ENCODE peak calls at places on chromosome 21, in four cellular contexts. One of them, this sample, is unnamed.

GRCh38 chr21:26849428-26850115 is 4.4 kb upstream of the ADAMTS1 start:
- DNase-seq in testis: no peak
- DNase-seq in caudate nucleus: no peak
- DNase-seq in stimulated activated CD4-positive, alpha-beta T cell treated with anti-CD3 and anti-CD28 coated beads, TNF-alpha, amount 100 ng/mL, for 4 hours: no peak
- DNase-seq in this sample: peak; percentile 73

GRCh38 chr21:28993293-28993629 is 584 bp upstream of the LTN1 start:
- DNase-seq in stimulated activated CD4-positive, alpha-beta T cell treated with anti-CD3 and anti-CD28 coated beads, TNF-alpha, amount 100 ng/mL, for 4 hours: no peak
- DNase-seq in caudate nucleus: no peak
- DNase-seq in testis: no peak
- DNase-seq in this sample: no peak

GRCh38 chr21:37460196-37460595 is 93.6 kb downstream of the DYRK1A start:
- DNase-seq in caudate nucleus: no peak
- DNase-seq in testis: no peak
- DNase-seq in stimulated activated CD4-positive, alpha-beta T cell treated with anti-CD3 and anti-CD28 coated beads, TNF-alpha, amount 100 ng/mL, for 4 hours: no peak
- DNase-seq in this sample: no peak

GRCh38 chr21:15309022-15309590 is 244.3 kb upstream of the NRIP1 start:
- DNase-seq in caudate nucleus: no peak
- DNase-seq in stimulated activated CD4-positive, alpha-beta T cell treated with anti-CD3 and anti-CD28 coated beads, TNF-alpha, amount 100 ng/mL, for 4 hours: no peak
- DNase-seq in testis: no peak
- DNase-seq in this sample: no peak

GRCh38 chr21:16842716-16843115 is 670.1 kb upstream of the CXADR start:
- DNase-seq in caudate nucleus: no peak
- DNase-seq in stimulated activated CD4-positive, alpha-beta T cell treated with anti-CD3 and anti-CD28 coated beads, TNF-alpha, amount 100 ng/mL, for 4 hours: no peak
- DNase-seq in testis: no peak
- DNase-seq in this sample: no peak

GRCh38 chr21:33374080-33374873 is 28.9 kb upstream of the IFNGR2 start:
- DNase-seq in testis: peak; percentile 73
- DNase-seq in stimulated activated CD4-positive, alpha-beta T cell treated with anti-CD3 and anti-CD28 coated beads, TNF-alpha, amount 100 ng/mL, for 4 hours: peak; percentile 48
- DNase-seq in caudate nucleus: no peak
- DNase-seq in this sample: peak; percentile 49

GRCh38 chr21:41562101-41563000 is 54.4 kb upstream of the TMPRSS2 start:
- DNase-seq in stimulated activated CD4-positive, alpha-beta T cell treated with anti-CD3 and anti-CD28 coated beads, TNF-alpha, amount 100 ng/mL, for 4 hours: no peak
- DNase-seq in testis: no peak
- DNase-seq in caudate nucleus: no peak
- DNase-seq in this sample: no peak

GRCh38 chr21:36162631-36163030 is 6.0 kb downstream of the DOP1B start:
- DNase-seq in testis: no peak
- DNase-seq in stimulated activated CD4-positive, alpha-beta T cell treated with anti-CD3 and anti-CD28 coated beads, TNF-alpha, amount 100 ng/mL, for 4 hours: no peak
- DNase-seq in caudate nucleus: no peak
- DNase-seq in this sample: no peak

GRCh38 chr21:45570826-45571601 is 28.8 kb upstream of the SLC19A1 start:
- DNase-seq in caudate nucleus: no peak
- DNase-seq in testis: no peak
- DNase-seq in stimulated activated CD4-positive, alpha-beta T cell treated with anti-CD3 and anti-CD28 coated beads, TNF-alpha, amount 100 ng/mL, for 4 hours: no peak
- DNase-seq in this sample: no peak

GRCh38 chr21:38989745-38990423 is 184.2 kb downstream of the ETS2 start:
- DNase-seq in caudate nucleus: no peak
- DNase-seq in testis: no peak
- DNase-seq in stimulated activated CD4-positive, alpha-beta T cell treated with anti-CD3 and anti-CD28 coated beads, TNF-alpha, amount 100 ng/mL, for 4 hours: no peak
- DNase-seq in this sample: no peak

GRCh38 chr21:43814215-43815106 is 25.1 kb downstream of the RRP1 start:
- DNase-seq in testis: no peak
- DNase-seq in stimulated activated CD4-positive, alpha-beta T cell treated with anti-CD3 and anti-CD28 coated beads, TNF-alpha, amount 100 ng/mL, for 4 hours: no peak
- DNase-seq in caudate nucleus: no peak
- DNase-seq in this sample: no peak

GRCh38 chr21:33945652-33946270 is 30.2 kb upstream of the ATP5PO start:
- DNase-seq in stimulated activated CD4-positive, alpha-beta T cell treated with anti-CD3 and anti-CD28 coated beads, TNF-alpha, amount 100 ng/mL, for 4 hours: no peak
- DNase-seq in caudate nucleus: no peak
- DNase-seq in testis: no peak
- DNase-seq in this sample: no peak

GRCh38 chr21:15837603-15838002 is 107.8 kb downstream of the USP25 start:
- DNase-seq in caudate nucleus: no peak
- DNase-seq in stimulated activated CD4-positive, alpha-beta T cell treated with anti-CD3 and anti-CD28 coated beads, TNF-alpha, amount 100 ng/mL, for 4 hours: no peak
- DNase-seq in testis: no peak
- DNase-seq in this sample: no peak

GRCh38 chr21:41011968-41012367 is 156.0 kb upstream of the BACE2 start:
- DNase-seq in caudate nucleus: no peak
- DNase-seq in testis: no peak
- DNase-seq in stimulated activated CD4-positive, alpha-beta T cell treated with anti-CD3 and anti-CD28 coated beads, TNF-alpha, amount 100 ng/mL, for 4 hours: no peak
- DNase-seq in this sample: no peak

GRCh38 chr21:45998276-45998701 is 16.7 kb downstream of the COL6A1 start:
- DNase-seq in stimulated activated CD4-positive, alpha-beta T cell treated with anti-CD3 and anti-CD28 coated beads, TNF-alpha, amount 100 ng/mL, for 4 hours: no peak
- DNase-seq in caudate nucleus: no peak
- DNase-seq in testis: peak; percentile 10
- DNase-seq in this sample: no peak

GRCh38 chr21:41167348-41168342 is at the start of gene BACE2:
- DNase-seq in stimulated activated CD4-positive, alpha-beta T cell treated with anti-CD3 and anti-CD28 coated beads, TNF-alpha, amount 100 ng/mL, for 4 hours: peak; percentile 7
- DNase-seq in caudate nucleus: peak; percentile 4
- DNase-seq in testis: peak; percentile 80
- DNase-seq in this sample: peak; percentile 65

GRCh38 chr21:43938751-43939442 is 73.2 kb upstream of the TRAPPC10 start:
- DNase-seq in stimulated activated CD4-positive, alpha-beta T cell treated with anti-CD3 and anti-CD28 coated beads, TNF-alpha, amount 100 ng/mL, for 4 hours: peak; percentile 86
- DNase-seq in testis: peak; percentile 86
- DNase-seq in caudate nucleus: peak; percentile 59
- DNase-seq in this sample: peak; percentile 74

GRCh38 chr21:42474043-42474831 is 21.8 kb downstream of the RSPH1 start:
- DNase-seq in stimulated activated CD4-positive, alpha-beta T cell treated with anti-CD3 and anti-CD28 coated beads, TNF-alpha, amount 100 ng/mL, for 4 hours: no peak
- DNase-seq in testis: no peak
- DNase-seq in caudate nucleus: peak; percentile 60
- DNase-seq in this sample: no peak

GRCh38 chr21:28899744-28900143 is 92.9 kb downstream of the LTN1 start:
- DNase-seq in stimulated activated CD4-positive, alpha-beta T cell treated with anti-CD3 and anti-CD28 coated beads, TNF-alpha, amount 100 ng/mL, for 4 hours: no peak
- DNase-seq in caudate nucleus: no peak
- DNase-seq in testis: no peak
- DNase-seq in this sample: no peak

GRCh38 chr21:45333583-45334121 is 46.0 kb upstream of the POFUT2 start:
- DNase-seq in testis: no peak
- DNase-seq in caudate nucleus: no peak
- DNase-seq in stimulated activated CD4-positive, alpha-beta T cell treated with anti-CD3 and anti-CD28 coated beads, TNF-alpha, amount 100 ng/mL, for 4 hours: no peak
- DNase-seq in this sample: no peak

GRCh38 chr21:38140192-38140905 is 116.4 kb upstream of the KCNJ15 start:
- DNase-seq in caudate nucleus: no peak
- DNase-seq in stimulated activated CD4-positive, alpha-beta T cell treated with anti-CD3 and anti-CD28 coated beads, TNF-alpha, amount 100 ng/mL, for 4 hours: no peak
- DNase-seq in testis: no peak
- DNase-seq in this sample: peak; percentile 38

GRCh38 chr21:28561772-28562171 is 430.9 kb downstream of the LTN1 start:
- DNase-seq in caudate nucleus: no peak
- DNase-seq in stimulated activated CD4-positive, alpha-beta T cell treated with anti-CD3 and anti-CD28 coated beads, TNF-alpha, amount 100 ng/mL, for 4 hours: no peak
- DNase-seq in testis: no peak
- DNase-seq in this sample: no peak

GRCh38 chr21:42829417-42829816 is 49.9 kb downstream of the WDR4 start:
- DNase-seq in testis: no peak
- DNase-seq in caudate nucleus: no peak
- DNase-seq in stimulated activated CD4-positive, alpha-beta T cell treated with anti-CD3 and anti-CD28 coated beads, TNF-alpha, amount 100 ng/mL, for 4 hours: no peak
- DNase-seq in this sample: no peak

GRCh38 chr21:9763306-9763705 is 758.1 kb upstream of the TPTE start:
- DNase-seq in testis: no peak
- DNase-seq in caudate nucleus: no peak
- DNase-seq in stimulated activated CD4-positive, alpha-beta T cell treated with anti-CD3 and anti-CD28 coated beads, TNF-alpha, amount 100 ng/mL, for 4 hours: no peak
- DNase-seq in this sample: no peak

This sample was measured in Ammon's horn.